ENCODE peak calls at places on chromosomes 2 and 18, in six cellular contexts. P, T, W, H, F and Y are unnamed samples.

GRCh38 chr2:109614715-109615636 is 812 bp downstream of the SOWAHC start:
- DNase-seq in P (no peak), T (no peak), W (no peak), H (peak; percentile 48), F (no peak), Y (no peak)

GRCh38 chr2:215712219-215712849 is 276.5 kb upstream of the FN1 start:
- DNase-seq in P (no peak), T (no peak), W (no peak), H (no peak), F (no peak), Y (no peak)

GRCh38 chr2:218218409-218219185 is 1.6 kb downstream of the ARPC2 start:
- DNase-seq in P (no peak), T (no peak), W (no peak), H (no peak), F (no peak), Y (no peak)

GRCh38 chr18:2540575-2540974 is 30.7 kb downstream of the METTL4 start:
- DNase-seq in P (no peak), T (no peak), W (no peak), H (no peak), F (no peak), Y (no peak)

GRCh38 chr2:41853427-41854191 is 194.2 kb upstream of the PKDCC start:
- DNase-seq in P (no peak), T (peak; percentile 44), W (no peak), H (no peak), F (peak; percentile 27), Y (peak; percentile 63)

GRCh38 chr2:121804340-121804739 is 48.9 kb downstream of the TSN start:
- DNase-seq in P (no peak), T (no peak), W (no peak), H (no peak), F (peak; percentile 92), Y (no peak)

GRCh38 chr2:151043484-151043883 is 218.2 kb downstream of the RBM43 start:
- DNase-seq in P (no peak), T (no peak), W (no peak), H (no peak), F (no peak), Y (no peak)

GRCh38 chr2:39837856-39838453 is 58.9 kb upstream of the THUMPD2 start:
- DNase-seq in P (no peak), T (peak; percentile 41), W (no peak), H (peak; percentile 29), F (peak; percentile 50), Y (peak; percentile 42)

GRCh38 chr2:120670771-120671480 is 64.7 kb upstream of the GLI2 start:
- DNase-seq in P (no peak), T (no peak), W (no peak), H (no peak), F (no peak), Y (no peak)

GRCh38 chr2:25977768-25978167 is 4.5 kb downstream of the KIF3C start:
- DNase-seq in P (no peak), T (no peak), W (no peak), H (no peak), F (no peak), Y (no peak)

GRCh38 chr18:6624271-6624670 is 105.2 kb upstream of the ARHGAP28 start:
- DNase-seq in P (no peak), T (no peak), W (no peak), H (no peak), F (no peak), Y (no peak)

GRCh38 chr2:188909036-188909435 is 65.1 kb upstream of the COL3A1 start:
- DNase-seq in P (no peak), T (no peak), W (no peak), H (no peak), F (no peak), Y (no peak)

GRCh38 chr18:41938445-41938844 is 16.6 kb upstream of the PIK3C3 start:
- DNase-seq in P (no peak), T (no peak), W (no peak), H (no peak), F (no peak), Y (no peak)

GRCh38 chr2:149612122-149612521 is 24.5 kb upstream of the MMADHC start:
- DNase-seq in P (no peak), T (no peak), W (no peak), H (no peak), F (no peak), Y (no peak)

GRCh38 chr18:63105636-63106316 is 213.8 kb downstream of the BCL2 start:
- DNase-seq in P (no peak), T (no peak), W (no peak), H (no peak), F (no peak), Y (no peak)

GRCh38 chr2:195408196-195408595 is 248.8 kb upstream of the SLC39A10 start:
- DNase-seq in P (no peak), T (no peak), W (no peak), H (no peak), F (no peak), Y (peak; percentile 40)

GRCh38 chr2:239735131-239735828 is 289.9 kb downstream of the NDUFA10 start:
- DNase-seq in P (no peak), T (no peak), W (no peak), H (no peak), F (no peak), Y (peak; percentile 52)

GRCh38 chr18:3286165-3286564 is 24.2 kb downstream of the MYL12B start:
- DNase-seq in P (no peak), T (no peak), W (no peak), H (no peak), F (no peak), Y (no peak)

GRCh38 chr18:45522371-45522770 is 92.9 kb upstream of the SLC14A2 start:
- DNase-seq in P (no peak), T (no peak), W (no peak), H (no peak), F (no peak), Y (no peak)

GRCh38 chr2:27381577-27382181 is 1.1 kb upstream of the ZNF513 start:
- DNase-seq in P (no peak), T (no peak), W (no peak), H (no peak), F (no peak), Y (peak; percentile 91)